ENCODE peak calls at places on chromosome X, in seven cellular contexts. N is PC-9; I is GM23248; S is CD4-positive, CD25-positive, alpha-beta regulatory T cell; H is aorta; M is heart right ventricle; W is AG04450. U is an unnamed sample.

GRCh38 chrX:110159235-110159634 is 156.3 kb downstream of the TMEM164 start:
- DNase-seq in N (no peak), S (no peak), I (no peak), W (no peak), M (no peak), H (no peak), U (no peak)

GRCh38 chrX:95703696-95704095 is 980.9 kb upstream of the DIAPH2 start:
- DNase-seq in N (no peak), S (no peak), W (peak), H (no peak), M (no peak), I (no peak), U (no peak)

GRCh38 chrX:103817502-103817901 is 14.6 kb downstream of the RAB9B start:
- DNase-seq in H (no peak), S (peak), I (peak), W (no peak), M (peak), N (peak), U (peak)

GRCh38 chrX:136200466-136200865 is 50.7 kb downstream of the MAP7D3 start:
- DNase-seq in W (no peak), N (no peak), S (no peak), M (no peak), I (peak), H (no peak), U (no peak)

GRCh38 chrX:69022430-69022829 is 142.8 kb downstream of the PJA1 start:
- DNase-seq in H (no peak), M (no peak), I (no peak), N (no peak), S (no peak), W (no peak), U (no peak)

GRCh38 chrX:112058255-112058654 is 24.3 kb downstream of the TRPC5 start:
- DNase-seq in H (no peak), I (peak), N (no peak), M (no peak), S (no peak), W (peak), U (no peak)

GRCh38 chrX:107760304-107761077 is 15.1 kb downstream of the TSC22D3 start:
- DNase-seq in S (no peak), M (no peak), H (peak), I (no peak), W (no peak), N (no peak), U (no peak)

GRCh38 chrX:64206556-64207162 is 1.2 kb upstream of the AMER1 start:
- DNase-seq in H (peak), I (peak), W (peak), S (no peak), M (peak), N (peak), U (no peak)

GRCh38 chrX:78329486-78329885 is 2.1 kb upstream of the CYSLTR1 start:
- DNase-seq in I (no peak), M (no peak), W (no peak), N (no peak), S (no peak), H (no peak), U (no peak)

GRCh38 chrX:51144828-51145442 is 187.7 kb upstream of the NUDT10 start:
- DNase-seq in N (peak), I (peak), M (no peak), H (no peak), S (no peak), W (no peak), U (peak)

GRCh38 chrX:16445166-16445752 is 204.7 kb upstream of the S100G start:
- DNase-seq in S (peak), W (no peak), H (no peak), N (peak), M (no peak), I (peak), U (peak)

GRCh38 chrX:78652971-78653822 is 5.9 kb downstream of the RTL3 start:
- DNase-seq in N (peak), W (no peak), I (peak), H (no peak), M (no peak), S (no peak), U (no peak)

GRCh38 chrX:23694606-23695005 is 27.3 kb downstream of the PRDX4 start:
- DNase-seq in H (no peak), I (peak), N (peak), M (peak), W (peak), S (peak), U (peak)

GRCh38 chrX:23287191-23287764 is 47.4 kb upstream of the PTCHD1 start:
- DNase-seq in H (no peak), M (no peak), I (no peak), N (no peak), S (no peak), W (no peak), U (no peak)

GRCh38 chrX:13996650-13997049 is 33.0 kb downstream of the GEMIN8 start:
- DNase-seq in I (no peak), S (no peak), N (no peak), M (no peak), H (no peak), W (no peak), U (no peak)

GRCh38 chrX:20477836-20478532 is 211.3 kb upstream of the RPS6KA3 start:
- DNase-seq in S (no peak), M (no peak), H (no peak), N (no peak), W (no peak), I (no peak), U (no peak)

GRCh38 chrX:17590892-17591740 is 146.2 kb upstream of the SCML1 start:
- DNase-seq in W (no peak), H (peak), M (peak), N (peak), S (no peak), I (peak), U (peak)
- H3K4me3 ChIP-seq in W (peak), H (peak), M (peak), N (no peak), S (no peak), I (peak), U (no peak)

DNA sequence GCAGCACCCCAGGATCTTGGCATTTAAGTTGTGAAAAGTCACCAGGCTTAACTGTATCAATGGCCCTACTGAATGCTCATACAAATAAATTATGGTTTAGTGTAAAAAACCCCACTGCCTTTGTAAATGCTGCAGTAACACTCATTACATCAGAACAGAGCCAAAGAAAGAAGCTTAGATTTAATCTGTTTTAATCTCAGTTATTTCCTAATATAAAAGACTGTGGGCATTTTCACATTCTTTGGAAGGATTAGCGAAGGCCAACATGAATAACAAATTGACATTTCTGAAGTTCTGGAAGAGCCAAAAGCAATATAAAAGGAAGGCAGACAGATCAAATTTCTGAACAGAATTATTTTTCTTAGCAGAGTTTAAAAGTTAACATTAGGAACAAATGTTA is 140.0 kb upstream of the HCCS start:
- DNase-seq in S (no peak), H (no peak), M (no peak), N (no peak), I (no peak), W (no peak), U (no peak)
- H3K4me3 ChIP-seq in S (no peak), H (no peak), M (no peak), N (no peak), I (no peak), W (no peak), U (no peak)

GRCh38 chrX:45566456-45566855 is 365.8 kb upstream of the DIPK2B start:
- DNase-seq in I (no peak), N (no peak), H (no peak), S (no peak), M (no peak), W (no peak), U (no peak)
- H3K4me3 ChIP-seq in I (no peak), N (no peak), H (no peak), S (no peak), M (no peak), W (no peak), U (no peak)

GRCh38 chrX:49995021-49995731 is 72.8 kb downstream of the CLCN5 start:
- DNase-seq in I (peak), S (no peak), H (no peak), M (no peak), W (no peak), N (peak), U (no peak)
- H3K4me3 ChIP-seq in I (no peak), S (no peak), H (no peak), M (no peak), W (no peak), N (no peak), U (no peak)

DNA sequence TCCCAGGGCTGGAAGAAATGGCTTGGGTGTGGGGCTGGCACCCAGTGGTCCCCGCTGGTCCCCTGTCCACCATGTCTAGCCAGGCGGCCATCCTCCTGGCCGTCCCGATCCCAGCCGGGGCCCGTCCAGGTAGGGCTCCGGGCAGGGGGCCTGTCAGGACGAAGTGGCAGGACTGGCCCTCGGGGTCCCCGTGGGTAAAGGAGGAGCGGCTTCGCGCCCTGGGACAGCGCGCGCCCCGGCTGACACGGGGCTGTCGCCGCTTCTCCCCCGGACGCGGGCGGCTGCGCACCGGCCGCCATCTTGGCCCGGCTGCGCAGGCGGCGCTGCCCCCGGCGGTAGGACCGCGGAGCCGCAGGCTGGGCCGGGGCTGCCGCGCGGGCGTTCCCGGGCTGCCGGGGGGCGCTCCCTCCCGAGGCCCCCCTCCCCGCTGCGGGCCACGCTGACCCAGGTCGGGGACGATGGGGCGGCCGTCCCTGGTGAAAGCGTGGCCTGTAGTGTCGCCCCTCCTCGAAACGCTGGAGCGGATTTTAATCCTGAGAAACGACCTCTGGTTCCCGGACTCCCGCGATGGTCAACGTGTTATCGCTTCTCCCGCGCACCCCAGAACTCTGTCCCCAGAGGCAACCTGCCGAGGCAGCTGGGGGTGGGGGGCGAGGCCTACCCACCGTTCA is 60.4 kb upstream of the BCOR start:
- DNase-seq in N (no peak), S (no peak), H (peak), W (no peak), I (peak), M (no peak), U (peak)
- H3K4me3 ChIP-seq in N (peak), S (peak), H (peak), W (peak), I (peak), M (peak), U (peak)

DNA sequence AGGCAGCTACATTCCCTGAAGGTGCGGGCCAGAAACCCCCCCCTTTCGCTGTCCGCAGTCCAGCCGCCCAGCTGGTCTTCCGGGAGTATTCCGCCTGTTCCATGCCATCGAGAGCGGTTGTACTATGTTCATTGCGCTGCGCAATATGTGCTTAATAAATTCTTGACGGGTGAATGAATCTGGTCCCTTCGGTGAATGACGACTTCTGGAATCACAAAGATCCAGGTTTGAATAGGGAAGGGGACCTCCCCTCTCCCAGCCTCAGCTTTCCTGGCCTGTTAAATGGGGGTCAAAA is 777 bp upstream of the TFE3 start:
- DNase-seq in I (no peak), W (no peak), S (no peak), H (no peak), N (no peak), M (no peak), U (no peak)
- H3K4me3 ChIP-seq in I (peak), W (peak), S (peak), H (no peak), N (peak), M (peak), U (no peak)

GRCh38 chrX:115311666-115312065 is 22.2 kb downstream of the LUZP4 start:
- DNase-seq in I (no peak), N (no peak), S (no peak), M (peak), H (no peak), W (no peak), U (peak)
- H3K4me3 ChIP-seq in I (no peak), N (no peak), S (no peak), M (no peak), H (no peak), W (no peak), U (peak)

DNA sequence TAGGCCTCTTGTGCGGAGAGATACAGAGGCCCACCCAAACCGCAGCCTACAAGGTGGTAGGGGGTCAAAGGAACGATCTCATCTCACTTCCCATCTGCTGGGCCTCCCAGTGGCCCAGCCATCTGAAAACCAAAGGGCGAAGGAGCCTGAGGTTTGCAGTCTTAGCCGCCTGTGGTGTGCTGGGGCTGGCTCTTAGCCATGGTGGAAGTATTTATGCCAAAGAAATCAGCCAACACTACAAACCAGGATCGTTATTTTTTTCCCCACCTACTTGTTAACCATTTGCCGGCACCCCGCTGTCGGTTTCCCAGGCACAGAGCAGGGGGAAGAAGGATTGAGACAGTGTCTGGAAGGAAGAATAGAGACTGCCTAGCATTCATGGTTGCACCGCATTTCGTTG is 30.9 kb upstream of the CDKL5 start:
- DNase-seq in S (no peak), I (no peak), M (no peak), N (no peak), H (no peak), W (no peak), U (no peak)
- H3K4me3 ChIP-seq in S (no peak), I (no peak), M (no peak), N (no peak), H (no peak), W (no peak), U (no peak)

GRCh38 chrX:9388450-9388849 is 76.4 kb upstream of the TBL1X start:
- DNase-seq in I (no peak), M (no peak), N (no peak), H (no peak), W (no peak), S (no peak), U (no peak)
- H3K4me3 ChIP-seq in I (no peak), M (no peak), N (no peak), H (no peak), W (no peak), S (no peak), U (no peak)